ENCODE peak calls at places on chromosomes 7 and 10, in six cellular contexts. One of them, this sample, is unnamed. For H3K4me1, the result is how much of the 10 kb centered on the place peaks cover.

GRCh38 chr10:77179015-77179695 is 458.5 kb downstream of the KCNMA1 start:
- DNase-seq in HCT116: no peak
- DNase-seq in body of pancreas: peak
- DNase-seq in left ventricle myocardium inferior: no peak
- DNase-seq in osteoblast: peak
- DNase-seq in heart right ventricle: peak
- DNase-seq in this sample: no peak

GRCh38 chr7:158957921-158958471 is 101.6 kb downstream of the DYNC2I1 start:
- DNase-seq in HCT116: no peak
- DNase-seq in left ventricle myocardium inferior: no peak
- DNase-seq in heart right ventricle: no peak
- DNase-seq in body of pancreas: peak
- DNase-seq in osteoblast: no peak
- DNase-seq in this sample: no peak

GRCh38 chr10:46553238-46554049 is 3.0 kb downstream of the GPRIN2 start:
- DNase-seq in heart right ventricle: peak
- DNase-seq in HCT116: no peak
- DNase-seq in left ventricle myocardium inferior: peak
- DNase-seq in osteoblast: peak
- DNase-seq in body of pancreas: peak
- DNase-seq in this sample: peak

GRCh38 chr7:108045154-108045553 is 42.2 kb upstream of the LAMB1 start:
- DNase-seq in left ventricle myocardium inferior: no peak
- DNase-seq in body of pancreas: no peak
- DNase-seq in HCT116: no peak
- DNase-seq in osteoblast: no peak
- DNase-seq in heart right ventricle: no peak
- DNase-seq in this sample: no peak

GRCh38 chr10:451021-451471 is 238.4 kb downstream of the DIP2C start:
- DNase-seq in heart right ventricle: no peak
- DNase-seq in left ventricle myocardium inferior: no peak
- DNase-seq in osteoblast: no peak
- DNase-seq in HCT116: no peak
- DNase-seq in body of pancreas: no peak
- DNase-seq in this sample: no peak

GRCh38 chr7:157432541-157432956 is 95.7 kb downstream of the DNAJB6 start:
- DNase-seq in HCT116: peak
- DNase-seq in heart right ventricle: no peak
- DNase-seq in osteoblast: peak
- DNase-seq in left ventricle myocardium inferior: no peak
- DNase-seq in body of pancreas: peak
- DNase-seq in this sample: no peak

GRCh38 chr7:96910484-96910883 is 94.9 kb upstream of the DLX6 start:
- DNase-seq in osteoblast: peak
- DNase-seq in body of pancreas: no peak
- DNase-seq in heart right ventricle: no peak
- DNase-seq in HCT116: no peak
- DNase-seq in left ventricle myocardium inferior: no peak
- DNase-seq in this sample: no peak

GRCh38 chr10:74223755-74224530 is 72.9 kb downstream of the ADK start:
- DNase-seq in heart right ventricle: no peak
- DNase-seq in HCT116: peak
- DNase-seq in left ventricle myocardium inferior: no peak
- DNase-seq in body of pancreas: no peak
- DNase-seq in osteoblast: peak
- DNase-seq in this sample: no peak

GRCh38 chr10:113849946-113850345 is 3.9 kb downstream of the DCLRE1A start:
- DNase-seq in osteoblast: no peak
- DNase-seq in body of pancreas: no peak
- DNase-seq in heart right ventricle: no peak
- DNase-seq in left ventricle myocardium inferior: no peak
- DNase-seq in HCT116: no peak
- DNase-seq in this sample: no peak

GRCh38 chr7:113561446-113561845 is 357.4 kb downstream of the PPP1R3A start:
- DNase-seq in HCT116: no peak
- DNase-seq in left ventricle myocardium inferior: no peak
- DNase-seq in osteoblast: no peak
- DNase-seq in body of pancreas: no peak
- DNase-seq in heart right ventricle: no peak
- DNase-seq in this sample: no peak

GRCh38 chr10:132630156-132630555 is 92.6 kb downstream of the INPP5A start:
- DNase-seq in heart right ventricle: no peak
- DNase-seq in osteoblast: peak
- DNase-seq in HCT116: no peak
- DNase-seq in body of pancreas: peak
- DNase-seq in left ventricle myocardium inferior: no peak
- DNase-seq in this sample: peak

GRCh38 chr7:672891-673290 is 53.6 kb upstream of the DNAAF5 start:
- DNase-seq in osteoblast: peak
- DNase-seq in heart right ventricle: no peak
- DNase-seq in HCT116: no peak
- DNase-seq in body of pancreas: no peak
- DNase-seq in left ventricle myocardium inferior: no peak
- DNase-seq in this sample: no peak

GRCh38 chr7:4803397-4804241 is 28.2 kb downstream of the AP5Z1 start:
- DNase-seq in heart right ventricle: no peak
- DNase-seq in osteoblast: no peak
- DNase-seq in body of pancreas: no peak
- DNase-seq in HCT116: no peak
- DNase-seq in left ventricle myocardium inferior: no peak
- DNase-seq in this sample: no peak

DNA sequence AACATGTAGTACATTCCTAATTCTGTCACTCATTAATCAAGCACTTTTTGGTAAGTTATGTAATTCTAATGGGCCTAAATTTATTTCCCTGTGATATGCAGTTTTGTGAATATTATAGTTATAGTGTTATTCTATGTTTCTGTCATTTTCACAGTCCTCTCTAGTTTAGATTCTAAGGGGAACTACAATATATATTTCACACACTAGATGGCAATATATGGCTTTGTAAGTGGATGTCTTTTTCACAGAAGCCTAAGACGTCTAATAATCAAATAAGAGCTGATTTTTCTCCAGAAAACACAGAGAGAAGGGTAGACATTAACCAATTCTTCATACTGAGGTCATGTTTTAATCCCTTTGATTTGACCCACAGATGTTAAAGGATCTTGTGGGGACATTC is 18.0 kb downstream of the RNLS start:
- DNase-seq in heart right ventricle: no peak
- DNase-seq in osteoblast: no peak
- DNase-seq in left ventricle myocardium inferior: no peak
- DNase-seq in HCT116: peak
- DNase-seq in body of pancreas: no peak
- DNase-seq in this sample: no peak
- TF ChIP-seq CTCF in heart right ventricle: peak
- TF ChIP-seq CTCF in osteoblast: peak
- TF ChIP-seq CTCF in left ventricle myocardium inferior: peak
- TF ChIP-seq CTCF in HCT116: peak
- TF ChIP-seq CTCF in body of pancreas: peak
- TF ChIP-seq CTCF in this sample: peak

GRCh38 chr7:135938563-135938962 is 38.6 kb downstream of the MTPN start:
- DNase-seq in left ventricle myocardium inferior: no peak
- DNase-seq in heart right ventricle: no peak
- DNase-seq in osteoblast: no peak
- DNase-seq in HCT116: no peak
- DNase-seq in body of pancreas: no peak
- DNase-seq in this sample: no peak
- H3K4me1 ChIP-seq in left ventricle myocardium inferior: half or more
- H3K4me1 ChIP-seq in heart right ventricle: half or more
- H3K4me1 ChIP-seq in osteoblast: under half
- H3K4me1 ChIP-seq in HCT116: under half
- H3K4me1 ChIP-seq in body of pancreas: under half
- H3K4me1 ChIP-seq in this sample: under half

DNA sequence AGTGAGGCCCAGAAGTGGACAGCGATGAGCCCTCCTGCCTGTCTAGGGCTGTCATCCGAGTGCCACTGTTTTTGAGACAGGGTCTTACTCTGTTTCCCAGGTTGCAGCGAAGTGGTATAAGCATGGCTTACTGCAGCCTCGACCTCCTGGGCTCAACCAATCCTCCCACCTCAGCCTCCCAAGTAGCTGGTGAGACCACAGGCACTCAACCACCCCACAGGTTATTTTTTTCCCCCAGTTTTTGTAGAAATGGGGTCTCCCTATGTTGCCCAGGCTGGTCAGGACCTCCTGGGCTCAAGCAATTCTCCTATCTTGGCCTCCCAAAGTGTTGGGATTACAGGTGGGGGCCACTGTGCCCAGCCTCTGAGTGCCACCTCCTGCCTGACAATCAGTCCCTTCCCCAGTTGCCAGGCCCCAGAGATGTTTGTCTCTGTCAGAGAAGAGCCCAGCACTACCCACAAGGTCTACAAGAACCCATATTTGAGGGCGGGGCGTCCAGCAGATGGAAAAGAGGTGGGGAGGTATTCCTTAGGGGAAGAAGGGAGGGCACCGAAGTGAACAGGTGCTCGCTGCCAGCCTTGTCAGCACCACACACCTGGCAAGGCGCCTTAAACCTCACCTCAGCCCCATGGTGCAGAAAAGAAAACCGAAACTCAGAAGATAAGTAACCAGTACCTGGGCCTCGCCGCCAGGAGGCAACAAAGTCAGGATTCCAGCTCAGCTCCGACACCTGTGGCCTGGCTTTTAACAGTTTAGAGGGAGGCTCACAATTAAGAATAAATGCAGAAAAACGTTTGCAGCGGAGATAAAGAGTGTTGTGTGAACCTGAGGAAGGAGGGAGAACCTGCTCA is 77.4 kb upstream of the ANLN start:
- DNase-seq in left ventricle myocardium inferior: no peak
- DNase-seq in osteoblast: no peak
- DNase-seq in heart right ventricle: no peak
- DNase-seq in body of pancreas: peak
- DNase-seq in HCT116: no peak
- DNase-seq in this sample: no peak
- TF ChIP-seq CTCF in left ventricle myocardium inferior: no peak
- TF ChIP-seq CTCF in osteoblast: no peak
- TF ChIP-seq CTCF in heart right ventricle: no peak
- TF ChIP-seq CTCF in body of pancreas: peak
- TF ChIP-seq CTCF in HCT116: peak
- TF ChIP-seq CTCF in this sample: peak

DNA sequence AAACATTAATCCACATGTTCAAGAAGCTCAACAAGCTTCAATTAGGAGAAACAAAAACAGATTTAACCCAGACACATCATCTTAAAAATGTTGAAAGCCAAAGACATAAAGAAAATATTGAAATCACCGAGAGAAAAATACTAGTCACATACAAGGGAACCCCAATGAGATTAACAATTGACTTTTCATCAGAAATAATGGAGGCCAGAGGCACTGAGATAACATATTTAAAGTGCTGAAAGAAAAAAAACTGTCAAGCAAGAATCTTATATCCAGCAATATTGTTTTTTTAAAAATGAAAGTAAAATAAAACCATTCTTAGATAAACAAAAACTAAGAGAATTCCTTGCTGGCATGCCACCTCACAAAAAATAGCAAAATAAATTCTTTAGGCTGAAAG is 28.9 kb downstream of the AOC1 start:
- DNase-seq in body of pancreas: no peak
- DNase-seq in HCT116: no peak
- DNase-seq in osteoblast: no peak
- DNase-seq in left ventricle myocardium inferior: no peak
- DNase-seq in heart right ventricle: no peak
- DNase-seq in this sample: no peak
- H3K4me1 ChIP-seq in body of pancreas: under half
- H3K4me1 ChIP-seq in HCT116: under half
- H3K4me1 ChIP-seq in osteoblast: under half
- H3K4me1 ChIP-seq in left ventricle myocardium inferior: under half
- H3K4me1 ChIP-seq in heart right ventricle: under half
- H3K4me1 ChIP-seq in this sample: under half

This sample was measured in right lobe of liver.